ENCODE peak calls at places on chromosomes 7 and 10, in eight cellular contexts. V, M, Z, R, O, F, J and C are unnamed samples.

GRCh38 chr7:95396136-95397032 is at the start of gene PON3:
- DNase-seq in V (peak; percentile 60), M (no peak), Z (no peak), R (no peak), O (peak; percentile 72), F (no peak), J (no peak), C (peak; percentile 53)

GRCh38 chr7:74104702-74105101 is 21.1 kb downstream of the LIMK1 start:
- DNase-seq in V (peak; percentile 70), M (no peak), Z (no peak), R (no peak), O (no peak), F (peak; percentile 74), J (no peak), C (no peak)

GRCh38 chr7:152522551-152522950 is 86.7 kb upstream of the KMT2C start:
- DNase-seq in V (no peak), M (peak; percentile 91), Z (peak; percentile 16), R (peak; percentile 5), O (no peak), F (no peak), J (no peak), C (no peak)

GRCh38 chr10:78472542-78472890 is 438.9 kb downstream of the RPS24 start:
- DNase-seq in V (no peak), M (no peak), Z (no peak), R (no peak), O (no peak), F (no peak), J (no peak), C (no peak)

GRCh38 chr10:119933179-119933578 is 40.6 kb downstream of the SEC23IP start:
- DNase-seq in V (no peak), M (peak; percentile 29), Z (no peak), R (no peak), O (no peak), F (peak; percentile 19), J (no peak), C (no peak)

GRCh38 chr10:124321433-124322072 is 97.2 kb downstream of the OAT start:
- DNase-seq in V (no peak), M (no peak), Z (no peak), R (no peak), O (no peak), F (no peak), J (no peak), C (no peak)

GRCh38 chr7:95977994-95978393 is 205.6 kb downstream of the DYNC1I1 start:
- DNase-seq in V (no peak), M (no peak), Z (no peak), R (no peak), O (no peak), F (no peak), J (no peak), C (no peak)

GRCh38 chr7:36312064-36312914 is 77.4 kb upstream of the ANLN start:
- DNase-seq in V (peak; percentile 58), M (no peak), Z (no peak), R (no peak), O (peak; percentile 47), F (no peak), J (no peak), C (peak; percentile 71)

GRCh38 chr7:44985033-44985695 is 6.3 kb upstream of the MYO1G start:
- DNase-seq in V (no peak), M (no peak), Z (no peak), R (no peak), O (peak; percentile 23), F (no peak), J (no peak), C (no peak)

GRCh38 chr10:48598243-48598935 is 6.5 kb downstream of the ARHGAP22 start:
- DNase-seq in V (no peak), M (peak; percentile 74), Z (peak; percentile 34), R (peak; percentile 76), O (no peak), F (no peak), J (no peak), C (no peak)

GRCh38 chr7:38890597-38890996 is 18.4 kb downstream of the VPS41 start:
- DNase-seq in V (no peak), M (no peak), Z (no peak), R (no peak), O (no peak), F (no peak), J (no peak), C (no peak)

GRCh38 chr7:28686418-28686800 is 271.7 kb downstream of the TRIL start:
- DNase-seq in V (peak; percentile 68), M (no peak), Z (no peak), R (no peak), O (no peak), F (peak; percentile 78), J (no peak), C (no peak)

GRCh38 chr7:25124485-25125136 is 449 bp downstream of the CYCS start:
- DNase-seq in V (peak; percentile 24), M (no peak), Z (no peak), R (no peak), O (peak; percentile 81), F (peak; percentile 10), J (no peak), C (peak; percentile 28)

GRCh38 chr7:148847815-148848726 is 36.0 kb downstream of the EZH2 start:
- DNase-seq in V (no peak), M (no peak), Z (no peak), R (no peak), O (no peak), F (no peak), J (no peak), C (peak; percentile 70)

GRCh38 chr10:48684792-48685651 is at the start of gene WDFY4:
- DNase-seq in V (no peak), M (no peak), Z (no peak), R (no peak), O (peak; percentile 88), F (no peak), J (no peak), C (no peak)

GRCh38 chr10:68871105-68871711 is 29.9 kb upstream of the DDX50 start:
- DNase-seq in V (no peak), M (peak; percentile 5), Z (no peak), R (no peak), O (no peak), F (peak; percentile 59), J (no peak), C (peak; percentile 60)

GRCh38 chr10:131971591-131971990 is 10.1 kb downstream of the BNIP3 start:
- DNase-seq in V (no peak), M (no peak), Z (no peak), R (no peak), O (peak; percentile 67), F (no peak), J (no peak), C (no peak)

GRCh38 chr7:117163101-117163500 is 159.8 kb downstream of the WNT2 start:
- DNase-seq in V (no peak), M (peak; percentile 54), Z (no peak), R (no peak), O (no peak), F (no peak), J (no peak), C (no peak)

GRCh38 chr10:100041620-100042019 is 31.9 kb upstream of the DNMBP start:
- DNase-seq in V (no peak), M (no peak), Z (no peak), R (no peak), O (no peak), F (peak; percentile 26), J (no peak), C (no peak)

GRCh38 chr10:118585794-118586193 is 9.7 kb downstream of the PRLHR start:
- DNase-seq in V (peak; percentile 39), M (no peak), Z (no peak), R (no peak), O (no peak), F (peak; percentile 28), J (no peak), C (no peak)

GRCh38 chr10:22505923-22506685 is 160.8 kb downstream of the SPAG6 start:
- DNase-seq in V (no peak), M (no peak), Z (no peak), R (peak; percentile 31), O (peak; percentile 86), F (no peak), J (no peak), C (no peak)

GRCh38 chr7:51121945-51122425 is 194.6 kb downstream of the COBL start:
- DNase-seq in V (no peak), M (no peak), Z (no peak), R (no peak), O (no peak), F (peak; percentile 9), J (no peak), C (no peak)

GRCh38 chr7:143965280-143965679 is 10.6 kb downstream of the OR2F1 start:
- DNase-seq in V (no peak), M (no peak), Z (no peak), R (no peak), O (no peak), F (no peak), J (no peak), C (no peak)

GRCh38 chr7:84425702-84426259 is 231.2 kb upstream of the SEMA3A start:
- DNase-seq in V (no peak), M (no peak), Z (no peak), R (no peak), O (no peak), F (no peak), J (no peak), C (no peak)

GRCh38 chr7:107843184-107843583 is 40.2 kb upstream of the SLC26A3 start:
- DNase-seq in V (no peak), M (no peak), Z (no peak), R (no peak), O (no peak), F (no peak), J (no peak), C (peak; percentile 33)

GRCh38 chr7:5525271-5526189 is 101.9 kb upstream of the TNRC18 start:
- DNase-seq in V (peak; percentile 78), M (no peak), Z (no peak), R (no peak), O (no peak), F (peak; percentile 83), J (no peak), C (no peak)